ENCODE peak calls at places on chromosomes 1 and 21, in four cellular contexts. B, K, S and H are unnamed samples.

GRCh38 chr1:91804546-91805023 is 81.4 kb downstream of the TGFBR3 start:
- DNase-seq in K (no peak), B (no peak), S (no peak), H (no peak)

GRCh38 chr1:70587803-70588465 is 176.9 kb downstream of the CTH start:
- DNase-seq in B (no peak), S (no peak), K (no peak), H (no peak)

GRCh38 chr1:234987415-234988159 is 141.1 kb downstream of the TOMM20 start:
- DNase-seq in S (peak), K (peak), B (no peak), H (peak)

GRCh38 chr1:48777219-48777895 is 666 bp upstream of the BEND5 start:
- DNase-seq in S (no peak), K (no peak), B (no peak), H (no peak)

GRCh38 chr1:114272593-114272992 is 118.9 kb upstream of the SYT6 start:
- DNase-seq in K (no peak), B (no peak), S (no peak), H (no peak)

GRCh38 chr1:199403421-199404116 is 623.9 kb upstream of the NR5A2 start:
- DNase-seq in K (no peak), S (no peak), B (no peak), H (peak)

GRCh38 chr1:79373481-79374132 is 367.1 kb upstream of the ADGRL4 start:
- DNase-seq in B (peak), S (no peak), K (no peak), H (peak)

GRCh38 chr1:156492591-156493080 is 7.9 kb downstream of the MEF2D start:
- DNase-seq in K (no peak), B (no peak), S (no peak), H (no peak)

GRCh38 chr1:208837242-208837641 is 593.1 kb upstream of the PLXNA2 start:
- DNase-seq in S (no peak), B (no peak), K (no peak), H (no peak)

GRCh38 chr21:38333290-38334272 is 76.8 kb downstream of the KCNJ15 start:
- DNase-seq in S (peak), B (no peak), K (no peak), H (no peak)

GRCh38 chr1:103948526-103948925 is 198.8 kb downstream of the AMY1C start:
- DNase-seq in K (no peak), S (no peak), B (no peak), H (no peak)

GRCh38 chr1:9128520-9129371 is at the start of gene GPR157:
- DNase-seq in B (peak), K (no peak), S (peak), H (no peak)

GRCh38 chr1:155081472-155082300 is 3.0 kb downstream of the EFNA3 start:
- DNase-seq in S (no peak), B (no peak), K (no peak), H (no peak)

GRCh38 chr1:200653022-200653462 is 16.7 kb downstream of the DDX59 start:
- DNase-seq in S (no peak), B (no peak), K (no peak), H (no peak)

GRCh38 chr1:190169311-190170067 is 308.2 kb downstream of the BRINP3 start:
- DNase-seq in K (peak), B (no peak), S (peak), H (peak)

GRCh38 chr1:219264557-219264956 is 90.9 kb downstream of the LYPLAL1 start:
- DNase-seq in B (no peak), K (no peak), S (no peak), H (no peak)

GRCh38 chr21:37085726-37086125 is 12.7 kb downstream of the TTC3 start:
- DNase-seq in K (no peak), S (no peak), B (no peak), H (no peak)

GRCh38 chr1:24908591-24909259 is 21.4 kb downstream of the RUNX3 start:
- DNase-seq in B (no peak), S (no peak), K (no peak), H (no peak)

GRCh38 chr1:155177918-155178281 is 4.3 kb downstream of the TRIM46 start:
- DNase-seq in K (no peak), B (no peak), S (no peak), H (no peak)

GRCh38 chr1:26705788-26706237 is 10.0 kb downstream of the ARID1A start:
- DNase-seq in S (no peak), B (no peak), K (peak), H (no peak)

GRCh38 chr1:161738627-161739287 is 10.8 kb upstream of the DUSP12 start:
- DNase-seq in B (no peak), K (peak), S (peak), H (no peak)

GRCh38 chr1:43258370-43258769 is 11.4 kb upstream of the TMEM125 start:
- DNase-seq in K (no peak), B (no peak), S (no peak), H (no peak)

GRCh38 chr1:206768472-206769330 is 1.9 kb upstream of the IL19 start:
- DNase-seq in K (no peak), B (no peak), S (no peak), H (no peak)